ENCODE peak calls at places on chromosomes 4 and X, in nine cellular contexts. X, B, Q, D, Z, S, K, M and A are unnamed samples.

GRCh38 chr4:108315699-108316098 is 147.0 kb upstream of the LEF1 start:
- DNase-seq in X (no peak), B (no peak), Q (no peak), D (no peak), Z (no peak), S (no peak), K (no peak), M (no peak), A (no peak)

GRCh38 chr4:123952530-123953274 is 556.1 kb downstream of the SPRY1 start:
- DNase-seq in X (no peak), B (no peak), Q (no peak), D (no peak), Z (no peak), S (peak; percentile 47), K (no peak), M (no peak), A (no peak)

GRCh38 chr4:82284475-82284857 is 89.3 kb downstream of the HNRNPD start:
- DNase-seq in X (no peak), B (no peak), Q (no peak), D (no peak), Z (no peak), S (no peak), K (no peak), M (no peak), A (no peak)

GRCh38 chr4:110619001-110619350 is 3.9 kb downstream of the PITX2 start:
- DNase-seq in X (no peak), B (no peak), Q (no peak), D (no peak), Z (no peak), S (no peak), K (no peak), M (no peak), A (no peak)

GRCh38 chr4:81747242-81747930 is 275.7 kb upstream of the RASGEF1B start:
- DNase-seq in X (peak; percentile 40), B (no peak), Q (no peak), D (no peak), Z (no peak), S (no peak), K (no peak), M (no peak), A (peak; percentile 60)

GRCh38 chr4:52659722-52660261 is 691 bp upstream of the USP46 start:
- DNase-seq in X (peak; percentile 75), B (peak; percentile 68), Q (peak; percentile 71), D (peak; percentile 85), Z (peak; percentile 87), S (no peak), K (peak; percentile 93), M (no peak), A (peak; percentile 64)

GRCh38 chr4:82798168-82799005 is at the start of gene SCD5:
- DNase-seq in X (peak; percentile 69), B (peak; percentile 64), Q (peak; percentile 66), D (peak; percentile 58), Z (peak; percentile 83), S (peak; percentile 82), K (peak; percentile 91), M (no peak), A (peak; percentile 38)

GRCh38 chr4:24219171-24219570 is 329.3 kb upstream of the PPARGC1A start:
- DNase-seq in X (peak; percentile 53), B (no peak), Q (no peak), D (peak; percentile 93), Z (no peak), S (peak; percentile 39), K (no peak), M (no peak), A (no peak)

GRCh38 chr4:172662113-172662512 is 506.5 kb upstream of the GALNT7 start:
- DNase-seq in X (no peak), B (no peak), Q (no peak), D (no peak), Z (no peak), S (no peak), K (no peak), M (no peak), A (no peak)

GRCh38 chr4:5575941-5576340 is 132.4 kb downstream of the EVC2 start:
- DNase-seq in X (no peak), B (no peak), Q (no peak), D (no peak), Z (no peak), S (no peak), K (no peak), M (no peak), A (no peak)

GRCh38 chrX:13340182-13340791 is 20.4 kb upstream of the ATXN3L start:
- DNase-seq in X (no peak), B (no peak), Q (no peak), D (no peak), Z (no peak), S (peak; percentile 2), K (no peak), M (no peak), A (no peak)

DNA sequence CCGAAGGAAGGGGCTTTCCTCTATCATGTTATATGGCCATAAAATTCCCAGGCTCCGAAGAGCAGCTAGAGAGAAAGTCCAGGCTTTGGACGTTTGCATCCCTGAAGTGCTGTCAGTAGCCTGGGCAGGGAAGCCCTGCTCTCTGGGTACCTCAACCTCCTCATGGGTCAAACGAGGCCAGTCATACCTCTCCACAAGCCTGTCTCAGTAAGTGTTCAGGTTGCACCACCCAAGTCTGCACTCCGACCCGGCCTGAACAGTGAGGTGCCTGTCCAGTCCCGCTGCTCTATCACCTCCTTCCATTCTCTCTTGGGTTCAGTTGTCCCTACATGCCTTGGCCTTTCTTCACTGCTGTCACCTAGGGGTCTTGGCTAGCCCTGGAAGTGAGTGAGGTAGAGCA is 78.9 kb downstream of the STARD8 start:
- DNase-seq in X (no peak), B (no peak), Q (peak; percentile 11), D (no peak), Z (peak; percentile 48), S (no peak), K (peak; percentile 59), M (no peak), A (no peak)
- TF ChIP-seq POLR2A in X (no peak), B (no peak), Q (no peak), D (no peak), Z (no peak), S (no peak), K (no peak), M (no peak), A (no peak)

GRCh38 chr4:92969650-92970370 is 666.0 kb downstream of the GRID2 start:
- DNase-seq in X (no peak), B (no peak), Q (no peak), D (no peak), Z (no peak), S (peak; percentile 94), K (no peak), M (no peak), A (no peak)
- TF ChIP-seq POLR2A in X (no peak), B (no peak), Q (no peak), D (no peak), Z (no peak), S (no peak), K (no peak), M (no peak), A (no peak)

DNA sequence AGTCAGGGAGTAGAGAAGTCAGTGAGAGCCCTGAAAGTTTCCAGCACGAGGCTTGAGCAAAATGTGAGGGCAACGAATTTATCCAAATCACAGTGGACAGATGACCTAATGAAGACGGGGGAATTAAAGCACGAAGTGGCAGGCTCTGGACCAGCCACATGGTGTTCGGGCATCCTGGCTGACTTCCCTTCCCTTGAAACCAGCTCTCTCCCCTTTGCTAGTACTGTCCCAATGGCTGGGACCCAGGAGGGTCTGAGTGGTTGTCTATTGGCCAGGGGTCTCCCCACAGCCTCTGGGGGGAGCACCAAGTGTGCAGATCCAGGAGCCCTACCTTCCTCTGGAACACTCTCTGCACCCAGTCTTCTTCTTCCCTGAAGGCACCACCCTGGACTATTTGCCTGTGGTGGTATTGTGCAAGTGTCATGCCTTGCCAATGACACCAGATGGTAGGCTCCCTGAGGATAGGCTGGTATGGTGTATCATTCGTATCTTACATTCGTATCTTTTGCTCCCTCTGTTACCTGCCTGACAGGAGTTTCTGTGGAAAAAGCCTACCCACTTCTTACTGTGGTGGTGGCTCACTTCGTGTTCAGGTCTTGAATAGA is 2.1 kb downstream of the APLN start:
- DNase-seq in X (no peak), B (no peak), Q (no peak), D (no peak), Z (no peak), S (no peak), K (peak; percentile 53), M (no peak), A (no peak)
- TF ChIP-seq POLR2A in X (no peak), B (no peak), Q (no peak), D (no peak), Z (no peak), S (no peak), K (no peak), M (no peak), A (no peak)

GRCh38 chr4:99868126-99868596 is 26.1 kb downstream of the LAMTOR3 start:
- DNase-seq in X (no peak), B (no peak), Q (no peak), D (no peak), Z (no peak), S (peak; percentile 25), K (no peak), M (no peak), A (no peak)

GRCh38 chr4:99861120-99861905 is 32.9 kb downstream of the LAMTOR3 start:
- DNase-seq in X (no peak), B (no peak), Q (no peak), D (no peak), Z (no peak), S (no peak), K (no peak), M (no peak), A (no peak)

GRCh38 chr4:99859618-99860017 is 34.6 kb downstream of the LAMTOR3 start:
- DNase-seq in X (no peak), B (no peak), Q (no peak), D (no peak), Z (peak; percentile 67), S (no peak), K (no peak), M (no peak), A (no peak)

GRCh38 chr4:99863804-99864203 is 30.4 kb downstream of the LAMTOR3 start:
- DNase-seq in X (no peak), B (no peak), Q (no peak), D (no peak), Z (no peak), S (peak; percentile 57), K (no peak), M (no peak), A (no peak)
- TF ChIP-seq POLR2A in X (no peak), B (no peak), Q (no peak), D (no peak), Z (no peak), S (no peak), K (no peak), M (no peak), A (no peak)

GRCh38 chr4:128287871-128288688 is 467 bp upstream of the PGRMC2 start:
- DNase-seq in X (peak; percentile 100), B (peak; percentile 100), Q (peak; percentile 100), D (peak; percentile 100), Z (peak; percentile 100), S (peak; percentile 99), K (peak; percentile 100), M (peak; percentile 99), A (peak; percentile 100)
- TF ChIP-seq POLR2A in X (peak; percentile 80), B (peak; percentile 79), Q (no peak), D (peak; percentile 84), Z (no peak), S (peak; percentile 70), K (no peak), M (no peak), A (peak; percentile 99)